ENCODE peak calls at places on chromosomes 12 and 14, in four cellular contexts. M is GM12878, U is HEK293T, H is HepG2. Z is an unnamed sample.

GRCh38 chr12:62900686-62901272 is 34.2 kb downstream of the PPM1H start:
- DNase-seq in M (no peak), U (peak), H (peak), Z (no peak)

GRCh38 chr14:81009339-81009738 is 53.9 kb downstream of the TSHR start:
- DNase-seq in M (no peak), U (no peak), H (no peak), Z (no peak)

GRCh38 chr14:105472496-105472991 is 2.1 kb upstream of the CRIP2 start:
- DNase-seq in M (no peak), U (no peak), H (no peak), Z (no peak)

GRCh38 chr14:69504775-69505174 is 20.2 kb downstream of the PLEKHD1 start:
- DNase-seq in M (no peak), U (no peak), H (no peak), Z (no peak)

GRCh38 chr14:57736391-57736790 is 129.5 kb downstream of the SLC35F4 start:
- DNase-seq in M (no peak), U (no peak), H (no peak), Z (no peak)

GRCh38 chr12:2250797-2251196 is 198.0 kb downstream of the CACNA1C start:
- DNase-seq in M (no peak), U (no peak), H (no peak), Z (no peak)

GRCh38 chr12:76299536-76300296 is 48.5 kb downstream of the BBS10 start:
- DNase-seq in M (no peak), U (peak), H (peak), Z (no peak)

GRCh38 chr12:49346659-49347306 is at the start of gene DNAJC22:
- DNase-seq in M (no peak), U (peak), H (no peak), Z (no peak)

GRCh38 chr14:54703082-54703481 is 136.2 kb downstream of the SAMD4A start:
- DNase-seq in M (no peak), U (no peak), H (no peak), Z (no peak)

GRCh38 chr14:22780105-22780679 is 13.7 kb downstream of the OXA1L start:
- DNase-seq in M (no peak), U (no peak), H (peak), Z (no peak)

GRCh38 chr12:22467190-22467589 is 77.2 kb downstream of the C2CD5 start:
- DNase-seq in M (no peak), U (no peak), H (no peak), Z (no peak)

GRCh38 chr12:131493068-131493826 is 217.6 kb upstream of the SFSWAP start:
- DNase-seq in M (no peak), U (no peak), H (no peak), Z (no peak)

GRCh38 chr12:48388938-48389337 is 38.2 kb upstream of the ZNF641 start:
- DNase-seq in M (no peak), U (no peak), H (no peak), Z (no peak)

GRCh38 chr14:52220924-52221802 is 46.3 kb upstream of the PTGDR start:
- DNase-seq in M (no peak), U (no peak), H (no peak), Z (no peak)

GRCh38 chr14:95683793-95684192 is 2.4 kb upstream of the TCL1B start:
- DNase-seq in M (no peak), U (peak), H (peak), Z (no peak)

GRCh38 chr14:67934087-67934486 is 114.5 kb downstream of the RAD51B start:
- DNase-seq in M (peak), U (peak), H (peak), Z (peak)

GRCh38 chr14:20969336-20969735 is 14.0 kb downstream of the RNASE2 start:
- DNase-seq in M (no peak), U (no peak), H (no peak), Z (no peak)

GRCh38 chr14:28652782-28653181 is 113.8 kb upstream of the FOXG1 start:
- DNase-seq in M (no peak), U (no peak), H (no peak), Z (no peak)

GRCh38 chr12:119005832-119006360 is 24.6 kb downstream of the SRRM4 start:
- DNase-seq in M (no peak), U (no peak), H (no peak), Z (no peak)

GRCh38 chr14:29227631-29228030 is 461.0 kb downstream of the FOXG1 start:
- DNase-seq in M (no peak), U (no peak), H (no peak), Z (no peak)

GRCh38 chr12:68122236-68122920 is 37.2 kb downstream of the IFNG start:
- DNase-seq in M (no peak), U (no peak), H (no peak), Z (no peak)

GRCh38 chr14:61343991-61344405 is 22.6 kb downstream of the PRKCH start:
- DNase-seq in M (no peak), U (no peak), H (no peak), Z (no peak)

GRCh38 chr12:93154096-93154728 is 223.5 kb upstream of the NUDT4 start:
- DNase-seq in M (no peak), U (no peak), H (no peak), Z (no peak)

GRCh38 chr12:131726-132465 is 65.3 kb downstream of the IQSEC3 start:
- DNase-seq in M (no peak), U (no peak), H (no peak), Z (no peak)

GRCh38 chr12:55068416-55069010 is 48.7 kb downstream of the NEUROD4 start:
- DNase-seq in M (no peak), U (peak), H (peak), Z (peak)

GRCh38 chr12:1131811-1132224 is 140.8 kb downstream of the ERC1 start:
- DNase-seq in M (no peak), U (no peak), H (no peak), Z (no peak)

GRCh38 chr12:19759229-19759628 is 319.9 kb downstream of the AEBP2 start:
- DNase-seq in M (no peak), U (no peak), H (no peak), Z (no peak)

GRCh38 chr12:19761465-19761864 is 322.2 kb downstream of the AEBP2 start:
- DNase-seq in M (no peak), U (no peak), H (no peak), Z (no peak)

GRCh38 chr12:19760611-19761010 is 321.3 kb downstream of the AEBP2 start:
- DNase-seq in M (no peak), U (no peak), H (no peak), Z (no peak)

DNA sequence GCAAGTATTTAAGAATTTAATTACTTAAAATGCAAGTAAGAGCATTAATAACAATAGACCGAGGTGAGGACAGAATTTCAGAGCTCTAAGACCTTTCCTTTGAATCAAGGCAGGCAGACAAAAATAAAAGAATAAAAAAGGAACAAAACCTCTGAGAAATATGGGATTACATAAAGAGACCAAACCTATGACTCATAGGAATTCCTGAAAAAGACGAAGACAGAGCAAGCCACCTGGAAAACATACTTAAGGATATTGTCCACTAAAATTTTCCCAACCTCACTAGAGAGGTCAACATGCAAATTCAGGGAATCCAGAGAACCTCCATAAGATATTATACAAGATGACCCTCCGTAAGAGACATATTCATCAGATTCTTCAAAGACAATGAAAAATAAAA is 325.1 kb downstream of the AEBP2 start:
- DNase-seq in M (no peak), U (no peak), H (no peak), Z (no peak)
- TF ChIP-seq SUZ12 in M (no peak), U (no peak), H (no peak), Z (no peak)

GRCh38 chr12:12333980-12334709 is 15.9 kb downstream of the MANSC1 start:
- DNase-seq in M (peak), U (peak), H (peak), Z (peak)
- TF ChIP-seq SUZ12 in M (no peak), U (no peak), H (no peak), Z (no peak)

GRCh38 chr14:93969082-93969828 is 7.1 kb downstream of the ASB2 start:
- DNase-seq in M (no peak), U (no peak), H (no peak), Z (no peak)

GRCh38 chr14:93970967-93971634 is 5.3 kb downstream of the ASB2 start:
- DNase-seq in M (no peak), U (no peak), H (no peak), Z (no peak)

GRCh38 chr14:93972618-93973205 is 3.7 kb downstream of the ASB2 start:
- DNase-seq in M (no peak), U (no peak), H (no peak), Z (no peak)

GRCh38 chr14:93971635-93972027 is 4.7 kb downstream of the ASB2 start:
- DNase-seq in M (no peak), U (no peak), H (no peak), Z (no peak)

DNA sequence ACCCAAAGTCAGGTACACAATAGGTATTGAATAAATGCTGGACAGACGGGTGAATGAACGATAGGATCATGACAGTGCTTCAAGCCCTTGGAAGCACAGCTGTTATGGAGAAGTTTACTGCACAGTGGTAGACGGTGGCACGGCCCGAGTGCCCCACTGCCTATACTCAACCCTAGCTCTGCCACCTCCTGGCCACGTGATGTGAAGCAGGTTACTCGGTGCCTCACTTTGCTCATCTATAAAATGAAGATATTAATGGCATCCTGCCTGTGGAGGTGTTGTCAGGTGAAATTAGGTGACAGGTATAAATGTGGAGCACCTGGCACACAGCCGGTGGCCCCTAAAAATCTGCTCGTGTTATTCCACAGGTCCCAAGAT is 5.8 kb downstream of the ASB2 start:
- DNase-seq in M (no peak), U (peak), H (peak), Z (no peak)
- TF ChIP-seq SUZ12 in M (no peak), U (no peak), H (no peak), Z (no peak)

GRCh38 chr12:58412466-58412865 is 471.1 kb downstream of the ATP23 start:
- DNase-seq in M (no peak), U (no peak), H (no peak), Z (no peak)
- TF ChIP-seq SUZ12 in M (no peak), U (no peak), H (no peak), Z (no peak)

GRCh38 chr14:35965425-35965824 is 139.3 kb downstream of the BRMS1L start:
- DNase-seq in M (no peak), U (no peak), H (no peak), Z (no peak)
- TF ChIP-seq SUZ12 in M (no peak), U (no peak), H (no peak), Z (no peak)

DNA sequence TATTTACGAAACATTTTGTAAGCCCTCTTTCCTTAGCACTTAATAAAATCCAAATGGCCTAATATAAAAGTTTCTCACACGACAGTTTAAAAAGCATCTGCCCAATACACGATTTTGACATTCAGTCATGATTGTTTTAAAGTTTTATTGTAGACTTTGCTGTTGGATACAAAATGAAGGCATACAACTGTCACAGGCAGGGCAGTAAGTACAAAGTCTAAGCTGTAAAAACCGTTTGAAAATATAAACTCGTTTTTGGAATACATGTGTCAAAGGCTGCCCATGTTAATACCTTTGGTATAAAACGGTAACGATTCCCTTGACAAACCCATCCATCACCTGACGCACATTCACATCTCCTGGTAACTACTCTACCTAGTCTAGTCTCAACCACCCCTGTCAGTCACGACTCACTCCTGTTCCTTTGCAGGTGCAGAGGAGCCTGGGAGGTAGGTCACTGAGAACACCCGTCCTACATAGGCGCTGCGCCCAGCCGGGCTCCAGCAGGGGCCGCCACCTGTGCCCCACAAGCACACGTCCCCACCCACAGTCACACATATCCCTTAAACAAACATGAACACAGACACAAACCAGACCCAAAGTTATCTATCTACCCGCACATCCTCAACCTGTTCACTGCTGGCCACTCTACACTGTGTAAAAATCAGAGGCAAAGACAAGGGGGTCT is 27.1 kb downstream of the KCTD10 start:
- DNase-seq in M (no peak), U (no peak), H (no peak), Z (no peak)
- TF ChIP-seq SUZ12 in M (no peak), U (no peak), H (no peak), Z (no peak)